ENCODE peak calls at places on chromosomes 7 and 10, in four cellular contexts. O, G, I and Y are unnamed samples.
A peak's percentile ranks its signal among the peaks of the same experiment; 100 is the strongest.

GRCh38 chr7:148914208-148914777 is 30.2 kb upstream of the EZH2 start:
- DNase-seq in O (no peak), I (no peak), G (peak; percentile 50), Y (no peak)

GRCh38 chr10:100520811-100521210 is 1.1 kb upstream of the SEC31B start:
- DNase-seq in O (no peak), G (no peak), I (no peak), Y (no peak)

GRCh38 chr7:113421696-113422330 is 303.5 kb upstream of the SMIM30 start:
- DNase-seq in O (peak; percentile 78), G (peak; percentile 74), I (peak; percentile 81), Y (peak; percentile 26)

GRCh38 chr7:103990991-103991390 is 1.5 kb upstream of the RELN start:
- DNase-seq in I (peak; percentile 16), O (no peak), G (no peak), Y (no peak)

GRCh38 chr10:131852161-131852822 is 48.5 kb upstream of the PPP2R2D start:
- DNase-seq in O (no peak), I (no peak), G (no peak), Y (no peak)

GRCh38 chr7:156096806-156097538 is 284.7 kb upstream of the SHH start:
- DNase-seq in G (no peak), O (no peak), I (no peak), Y (no peak)

GRCh38 chr7:143884276-143884977 is 17.5 kb downstream of the TCAF1 start:
- DNase-seq in O (no peak), I (no peak), G (no peak), Y (no peak)

GRCh38 chr10:78895469-78895868 is 173.3 kb upstream of the ZMIZ1 start:
- DNase-seq in I (no peak), G (no peak), O (no peak), Y (no peak)

GRCh38 chr10:133357293-133358151 is at the start of gene FUOM:
- DNase-seq in I (peak; percentile 79), G (peak; percentile 98), O (peak; percentile 88), Y (no peak)

GRCh38 chr7:114631249-114631822 is 216.7 kb downstream of the FOXP2 start:
- DNase-seq in O (no peak), G (no peak), I (no peak), Y (no peak)
- TF ChIP-seq TARDBP in O (no peak), G (no peak), I (no peak), Y (no peak)

DNA sequence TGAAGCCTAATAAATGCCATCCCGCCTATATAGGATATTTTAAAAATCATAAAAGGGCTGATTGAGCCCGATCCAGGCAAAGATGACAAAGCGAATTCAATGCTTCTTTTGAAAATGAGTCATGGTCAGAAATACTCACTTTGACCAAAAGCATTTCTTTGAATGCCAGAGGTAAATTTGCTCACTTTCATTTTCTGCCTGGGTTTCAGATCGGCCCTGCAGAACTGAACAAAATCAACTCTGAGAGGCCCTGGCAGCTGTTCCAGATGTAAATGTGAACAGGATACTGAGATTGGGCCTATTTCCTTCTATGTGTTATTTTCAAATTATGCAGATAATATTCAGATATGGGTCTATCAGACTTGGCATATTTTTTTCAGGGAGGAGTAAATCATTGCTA is 114.8 kb upstream of the ARID5B start:
- DNase-seq in G (no peak), O (no peak), I (no peak), Y (peak; percentile 50)
- TF ChIP-seq TARDBP in G (no peak), O (no peak), I (no peak), Y (no peak)

GRCh38 chr10:120746016-120746755 is 105.0 kb upstream of the WDR11 start:
- DNase-seq in I (no peak), O (no peak), G (no peak), Y (no peak)

GRCh38 chr10:120749032-120749431 is 102.1 kb upstream of the WDR11 start:
- DNase-seq in G (no peak), O (no peak), I (no peak), Y (no peak)

GRCh38 chr10:120755771-120756170 is 95.4 kb upstream of the WDR11 start:
- DNase-seq in I (no peak), G (no peak), O (no peak), Y (no peak)

GRCh38 chr10:120750167-120750566 is 101.0 kb upstream of the WDR11 start:
- DNase-seq in O (no peak), G (no peak), I (no peak), Y (peak; percentile 3)
- TF ChIP-seq TARDBP in O (no peak), G (no peak), I (no peak), Y (no peak)

GRCh38 chr10:104925232-104925851 is 284.3 kb downstream of the SORCS3 start:
- DNase-seq in O (peak; percentile 13), G (peak; percentile 39), I (peak; percentile 25), Y (no peak)

GRCh38 chr10:104923501-104923900 is 282.4 kb downstream of the SORCS3 start:
- DNase-seq in O (no peak), G (no peak), I (no peak), Y (no peak)

GRCh38 chr10:104922810-104923209 is 281.7 kb downstream of the SORCS3 start:
- DNase-seq in I (no peak), G (no peak), O (no peak), Y (peak; percentile 23)

GRCh38 chr10:104920476-104920875 is 279.4 kb downstream of the SORCS3 start:
- DNase-seq in G (no peak), I (no peak), O (no peak), Y (no peak)

GRCh38 chr10:104924101-104924795 is 283.2 kb downstream of the SORCS3 start:
- DNase-seq in I (no peak), G (no peak), O (no peak), Y (no peak)
- TF ChIP-seq TARDBP in I (no peak), G (no peak), O (no peak), Y (no peak)

GRCh38 chr7:96689414-96689813 is 20.2 kb downstream of the SEM1 start:
- DNase-seq in O (no peak), I (no peak), G (no peak), Y (no peak)
- TF ChIP-seq TARDBP in O (no peak), I (no peak), G (no peak), Y (no peak)

GRCh38 chr7:55185941-55186609 is 167.3 kb downstream of the EGFR start:
- DNase-seq in G (no peak), O (no peak), I (peak; percentile 78), Y (no peak)
- TF ChIP-seq TARDBP in G (no peak), O (no peak), I (no peak), Y (no peak)

DNA sequence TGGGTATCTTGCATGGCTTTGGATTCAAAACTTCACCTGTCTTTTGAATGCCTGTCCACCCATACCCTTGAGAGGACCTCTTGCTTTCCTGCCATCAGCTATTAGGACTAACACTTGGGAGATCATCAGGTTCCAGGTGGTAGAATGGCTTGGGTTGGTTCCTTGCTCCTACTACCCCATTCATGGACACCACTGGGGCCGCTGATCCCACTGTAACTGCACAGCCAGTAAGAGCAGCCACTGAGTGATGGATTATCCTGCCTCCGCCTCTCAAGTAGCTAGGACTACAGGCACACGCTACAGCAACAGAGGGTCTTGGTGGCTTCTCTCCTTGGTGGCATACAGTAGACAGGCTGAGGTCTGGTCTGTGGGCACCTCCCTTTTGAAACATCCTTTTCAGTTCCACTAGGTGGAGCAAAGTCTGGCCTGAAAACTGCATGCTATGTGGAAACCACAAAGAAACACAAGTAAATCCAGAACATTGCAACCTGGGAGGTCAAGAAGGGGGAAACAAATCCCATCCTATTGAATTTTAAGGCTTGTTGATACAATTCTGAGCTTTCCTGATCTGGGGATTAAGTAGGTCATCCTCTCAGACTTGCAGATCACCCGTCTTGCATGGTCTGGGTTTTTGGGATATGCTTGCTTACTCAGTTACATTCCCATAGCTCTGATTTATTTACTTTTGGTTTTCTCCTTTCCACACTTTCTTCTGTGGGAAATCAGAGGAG is 9.4 kb downstream of the WBP1L start:
- DNase-seq in O (peak; percentile 19), I (peak; percentile 63), G (peak; percentile 63), Y (peak; percentile 19)
- TF ChIP-seq TARDBP in O (no peak), I (no peak), G (no peak), Y (no peak)

GRCh38 chr10:57579926-57580325 is 687.8 kb downstream of the IPMK start:
- DNase-seq in O (no peak), G (peak; percentile 14), I (peak; percentile 46), Y (no peak)
- TF ChIP-seq TARDBP in O (no peak), G (no peak), I (no peak), Y (no peak)

DNA sequence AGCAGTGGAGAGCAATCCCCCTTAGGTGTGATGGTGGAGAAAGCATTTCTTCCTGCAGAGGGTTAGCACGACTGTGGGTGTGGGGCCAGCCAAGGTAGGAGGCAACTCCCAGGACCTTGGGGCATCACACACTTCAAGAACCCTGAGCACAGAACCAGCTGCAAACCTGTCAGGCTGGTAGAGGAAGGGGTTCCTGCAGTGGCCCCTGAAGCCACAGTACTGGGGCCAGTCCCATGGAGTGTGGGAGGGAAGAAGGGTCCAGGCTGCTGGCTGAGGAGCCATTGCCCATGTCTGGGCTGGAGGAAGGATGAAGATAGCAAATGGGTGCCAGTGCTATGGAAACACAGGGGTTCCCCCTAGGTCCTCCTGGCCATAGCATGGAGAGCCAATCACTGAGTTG is 110.5 kb downstream of the VWC2 start:
- DNase-seq in I (no peak), O (no peak), G (no peak), Y (no peak)
- TF ChIP-seq TARDBP in I (no peak), O (no peak), G (no peak), Y (no peak)